ENCODE peak calls at places on chromosome 20, in ten cellular contexts. D is NCI-H748 treated with DMSO at 0.1 percent for 48 hours; U is NCI-H774; K is fibroblast of the conjunctiva; O is GM20000; Q is HCEC 1CT; S is left cardiac atrium; J is KBM-7; M is activated T-cell treated with anti-CD3 and anti-CD28 coated beads, Interleukin-2, amount 50 U/mL, for 48 hours; Y is amniotic stem cell. F is an unnamed sample.

GRCh38 chr20:15191082-15191723 is 853.8 kb upstream of the FLRT3 start:
- DNase-seq in O (no peak), Q (no peak), J (no peak), M (no peak), U (no peak), S (no peak), Y (no peak), K (no peak), D (no peak), F (no peak)

GRCh38 chr20:63309261-63310071 is 16.5 kb downstream of the COL20A1 start:
- DNase-seq in K (no peak), M (peak), O (peak), D (peak), Q (no peak), U (no peak), S (peak), Y (no peak), J (peak), F (peak)

GRCh38 chr20:47677314-47678129 is 107.8 kb downstream of the SULF2 start:
- DNase-seq in Y (no peak), M (peak), U (peak), S (peak), K (no peak), Q (no peak), O (peak), J (peak), D (peak), F (peak)

GRCh38 chr20:58330692-58331091 is 21.2 kb downstream of the RAB22A start:
- DNase-seq in D (no peak), K (no peak), O (no peak), J (no peak), Q (no peak), Y (no peak), U (no peak), S (no peak), M (no peak), F (no peak)

GRCh38 chr20:37007898-37008649 is 56.6 kb upstream of the SAMHD1 start:
- DNase-seq in S (no peak), Q (peak), K (peak), O (peak), Y (no peak), U (no peak), D (no peak), J (peak), M (no peak), F (no peak)

GRCh38 chr20:19775353-19776201 is 17.5 kb downstream of the RIN2 start:
- DNase-seq in J (no peak), U (no peak), S (no peak), Q (no peak), M (no peak), Y (no peak), K (no peak), D (no peak), O (no peak), F (no peak)

GRCh38 chr20:49335456-49335855 is 57.6 kb upstream of the ZNFX1 start:
- DNase-seq in M (no peak), Q (no peak), O (no peak), J (no peak), U (no peak), Y (no peak), K (no peak), S (no peak), D (no peak), F (no peak)

GRCh38 chr20:54648421-54649142 is 173.2 kb downstream of the DOK5 start:
- DNase-seq in S (no peak), K (no peak), Y (no peak), D (no peak), U (no peak), J (no peak), M (no peak), Q (no peak), O (no peak), F (no peak)

GRCh38 chr20:15618912-15619311 is 954.3 kb downstream of the KIF16B start:
- DNase-seq in O (no peak), J (no peak), S (no peak), Y (no peak), M (no peak), D (no peak), K (no peak), Q (no peak), U (no peak), F (no peak)

GRCh38 chr20:46114449-46114848 is 3.7 kb upstream of the CD40 start:
- DNase-seq in K (no peak), M (peak), Y (no peak), J (no peak), Q (no peak), D (no peak), O (no peak), U (no peak), S (no peak), F (no peak)

GRCh38 chr20:50335866-50336265 is 145.2 kb downstream of the CEBPB start:
- DNase-seq in O (no peak), U (no peak), S (no peak), K (no peak), Y (no peak), Q (no peak), D (no peak), M (no peak), J (no peak), F (no peak)

GRCh38 chr20:38452880-38453624 is 17.9 kb upstream of the SNHG17 start:
- DNase-seq in O (no peak), Q (peak), S (peak), J (no peak), U (no peak), M (no peak), D (no peak), K (no peak), Y (no peak), F (no peak)

F was measured in NCI-H146.